ENCODE peak calls at places on chromosome 6, in four cellular contexts. F is WTC11, Z is HepG2, E is K562. H is an unnamed sample.
A peak's percentile ranks its signal among the peaks of the same experiment; 100 is the strongest.

GRCh38 chr6:7914991-7915789 is 4.6 kb upstream of the TXNDC5 start:
- DNase-seq in E (no peak), Z (no peak), F (no peak), H (no peak)

GRCh38 chr6:15914553-15914952 is 214.3 kb upstream of the MYLIP start:
- DNase-seq in F (no peak), Z (no peak), E (no peak), H (no peak)

GRCh38 chr6:82264824-82265223 is 17.3 kb upstream of the IBTK start:
- DNase-seq in E (peak; percentile 20), Z (no peak), F (peak; percentile 44), H (no peak)

GRCh38 chr6:39876826-39877225 is 57.4 kb downstream of the MOCS1 start:
- DNase-seq in F (no peak), Z (no peak), E (no peak), H (no peak)

GRCh38 chr6:22008248-22008836 is 288.5 kb downstream of the PRL start:
- DNase-seq in E (no peak), Z (no peak), F (no peak), H (no peak)

GRCh38 chr6:14518515-14519217 is 401.1 kb downstream of the CD83 start:
- DNase-seq in F (no peak), Z (no peak), E (no peak), H (no peak)

GRCh38 chr6:106125925-106126435 is 39.8 kb downstream of the PRDM1 start:
- DNase-seq in E (peak; percentile 35), Z (no peak), F (no peak), H (no peak)

GRCh38 chr6:107600111-107600510 is 110.2 kb downstream of the SOBP start:
- DNase-seq in E (no peak), F (peak; percentile 53), Z (no peak), H (no peak)

GRCh38 chr6:145643760-145644159 is 91.6 kb downstream of the EPM2A start:
- DNase-seq in F (no peak), E (no peak), Z (no peak), H (no peak)

GRCh38 chr6:83867527-83868161 is 8.2 kb downstream of the CYB5R4 start:
- DNase-seq in E (peak; percentile 14), F (peak; percentile 24), Z (no peak), H (no peak)

GRCh38 chr6:109514946-109515345 is 31.9 kb upstream of the ZBTB24 start:
- DNase-seq in E (no peak), F (no peak), Z (no peak), H (no peak)

GRCh38 chr6:81204741-81205140 is 547.7 kb downstream of the TENT5A start:
- DNase-seq in E (no peak), F (no peak), Z (no peak), H (no peak)
- TF ChIP-seq ELF4 in E (no peak), F (no peak), Z (no peak), H (no peak)

GRCh38 chr6:113301651-113302050 is 555.5 kb upstream of the MARCKS start:
- DNase-seq in E (no peak), F (no peak), Z (no peak), H (no peak)
- TF ChIP-seq ELF4 in E (no peak), F (no peak), Z (no peak), H (no peak)

GRCh38 chr6:167744681-167745659 is 81.7 kb upstream of the AFDN start:
- DNase-seq in F (no peak), E (no peak), Z (no peak), H (no peak)

GRCh38 chr6:167747152-167747427 is 79.6 kb upstream of the AFDN start:
- DNase-seq in E (no peak), Z (no peak), F (no peak), H (no peak)

GRCh38 chr6:167747645-167748044 is 79.1 kb upstream of the AFDN start:
- DNase-seq in Z (no peak), E (no peak), F (no peak), H (no peak)

GRCh38 chr6:167746377-167747151 is 80.1 kb upstream of the AFDN start:
- DNase-seq in F (no peak), E (no peak), Z (no peak), H (no peak)

DNA sequence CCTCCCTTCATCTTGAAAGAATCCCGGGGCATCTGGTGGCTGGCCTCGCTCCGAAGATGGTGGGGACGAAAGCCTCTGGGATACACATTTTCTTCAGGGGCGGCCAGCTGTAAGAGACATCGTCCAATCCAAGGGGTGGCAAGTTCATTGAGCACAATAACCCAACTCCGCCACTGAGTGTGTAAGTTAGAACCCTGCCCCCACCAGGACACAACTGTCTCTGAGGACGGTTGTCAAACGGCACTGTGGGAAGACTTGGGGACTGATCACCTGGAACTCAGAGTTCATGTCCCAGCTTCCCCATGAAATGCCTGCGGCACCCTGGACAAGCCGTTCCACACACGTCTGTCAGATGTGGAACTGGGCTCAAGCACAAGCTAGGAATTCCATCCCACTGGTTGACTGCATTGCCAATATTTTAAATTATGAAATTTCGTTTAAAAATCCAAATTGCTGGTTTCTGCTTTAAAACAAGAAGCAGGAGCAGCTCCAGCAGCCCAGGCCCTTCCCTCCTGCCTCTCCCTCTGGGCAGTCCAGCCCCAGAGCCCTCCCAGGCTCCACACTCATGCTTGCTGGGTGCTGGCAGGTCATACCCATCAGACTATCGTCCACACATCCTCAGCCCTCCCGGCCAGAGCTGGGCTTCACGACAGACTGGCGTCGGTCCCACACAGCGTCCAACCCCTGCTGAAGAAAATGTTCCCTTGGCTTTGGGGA is 80.9 kb upstream of the AFDN start:
- DNase-seq in Z (no peak), F (no peak), E (no peak), H (no peak)
- TF ChIP-seq ELF4 in Z (no peak), F (no peak), E (no peak), H (no peak)

DNA sequence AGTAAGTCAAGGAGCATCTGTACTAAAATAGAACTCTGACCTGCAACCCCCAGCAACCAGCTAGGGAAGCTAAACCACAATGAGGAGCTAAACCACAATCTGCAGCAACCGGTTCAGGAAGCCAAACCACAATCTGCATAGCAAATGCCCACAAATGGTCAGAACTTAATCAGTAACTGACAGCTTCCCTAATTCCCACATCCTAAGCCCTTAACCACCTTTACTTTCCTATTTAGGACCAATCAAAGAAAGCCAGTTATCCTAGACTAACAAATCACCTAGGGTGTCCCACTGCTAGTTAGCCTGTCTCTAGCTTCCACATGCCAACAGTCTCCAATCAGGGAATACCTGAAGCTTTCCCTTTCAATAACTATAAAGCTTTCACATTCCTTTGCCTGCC is 424.6 kb upstream of the PTCHD4 start:
- DNase-seq in E (no peak), F (no peak), Z (no peak), H (no peak)
- TF ChIP-seq ELF4 in E (no peak), F (no peak), Z (no peak), H (no peak)

GRCh38 chr6:167648506-167649278 is 178.0 kb upstream of the AFDN start:
- DNase-seq in Z (no peak), E (no peak), F (no peak), H (no peak)
- TF ChIP-seq ELF4 in Z (no peak), E (no peak), F (no peak), H (no peak)

GRCh38 chr6:37882724-37883413 is 63.3 kb downstream of the ZFAND3 start:
- DNase-seq in F (no peak), Z (peak; percentile 84), E (no peak), H (no peak)
- TF ChIP-seq ELF4 in F (no peak), Z (no peak), E (no peak), H (no peak)

DNA sequence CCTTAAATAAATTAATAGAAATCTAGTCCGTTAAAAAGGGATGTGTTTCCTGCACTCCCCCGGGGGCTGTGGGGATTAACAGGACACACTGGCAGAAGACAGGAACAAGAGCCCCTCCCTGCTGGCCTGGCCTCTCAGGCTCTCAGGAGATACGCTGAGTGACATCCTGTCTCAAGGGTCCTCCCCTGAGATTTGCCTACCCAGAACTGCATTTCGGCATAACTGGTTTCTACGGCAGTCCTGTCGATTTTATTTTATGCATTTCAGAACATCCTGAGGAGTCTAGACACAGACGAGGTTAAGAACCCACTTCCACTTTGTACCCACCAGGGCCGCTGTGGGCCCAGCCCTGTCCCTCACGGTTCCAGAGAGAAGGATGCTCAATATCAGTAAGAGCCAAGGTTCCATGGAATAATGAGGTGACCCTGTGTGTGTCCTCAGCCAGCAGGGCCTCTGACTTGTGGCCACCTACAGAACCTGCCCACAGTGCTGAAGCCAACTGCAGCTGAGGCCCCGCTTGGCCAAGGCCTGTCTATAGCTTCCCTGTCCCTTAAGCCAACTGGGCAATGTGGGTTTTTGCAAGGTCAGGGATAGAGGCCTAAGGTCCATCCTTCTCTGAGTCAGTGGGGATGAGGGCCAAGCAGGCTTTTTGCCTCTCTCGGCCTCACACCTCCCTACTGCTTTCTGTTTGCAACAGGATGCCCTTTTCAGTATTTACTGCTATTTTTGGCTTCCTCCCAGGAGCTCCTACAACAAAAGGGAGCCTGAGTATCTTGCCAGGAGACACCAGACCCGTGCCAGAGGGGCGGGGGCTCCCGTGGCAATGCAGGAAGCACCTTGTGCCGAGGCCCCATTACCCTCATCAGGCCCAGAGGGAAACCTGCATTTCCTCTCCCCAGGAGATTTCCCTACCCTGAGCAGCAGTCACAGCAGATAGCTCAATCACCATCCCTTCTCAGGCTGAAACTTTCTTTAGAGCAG is 14.7 kb downstream of the UQCC2 start:
- DNase-seq in E (no peak), Z (no peak), F (no peak), H (no peak)
- TF ChIP-seq ELF4 in E (no peak), Z (no peak), F (no peak), H (no peak)

GRCh38 chr6:42424906-42425474 is 26.7 kb downstream of the TRERF1 start:
- DNase-seq in F (no peak), E (no peak), Z (peak; percentile 32), H (no peak)

GRCh38 chr6:42420741-42421140 is 31.0 kb downstream of the TRERF1 start:
- DNase-seq in Z (no peak), F (no peak), E (no peak), H (no peak)

GRCh38 chr6:42426191-42426590 is 25.5 kb downstream of the TRERF1 start:
- DNase-seq in F (no peak), Z (no peak), E (no peak), H (no peak)

GRCh38 chr6:42419490-42420280 is 32.0 kb downstream of the TRERF1 start:
- DNase-seq in Z (no peak), F (no peak), E (no peak), H (no peak)

DNA sequence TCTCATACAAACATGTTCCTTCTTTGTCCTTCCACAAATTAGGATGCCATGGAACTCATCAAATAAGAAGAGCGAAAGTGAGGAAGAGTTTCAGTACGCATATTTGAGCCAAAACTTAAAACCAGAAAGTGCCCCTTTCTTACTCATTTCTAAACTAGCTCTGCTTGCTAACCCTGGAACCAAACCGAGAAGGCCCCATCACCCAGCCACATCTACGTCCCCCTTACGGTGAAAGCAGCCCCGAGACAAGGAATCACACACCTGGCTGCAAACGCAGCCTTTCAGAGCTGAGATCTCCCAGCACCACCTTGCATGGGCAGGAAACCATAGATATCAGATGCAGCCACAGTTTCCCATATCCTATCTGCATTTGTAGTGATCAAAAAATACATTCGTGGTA is 28.5 kb downstream of the TRERF1 start:
- DNase-seq in Z (no peak), E (no peak), F (no peak), H (no peak)
- TF ChIP-seq ELF4 in Z (no peak), E (no peak), F (no peak), H (no peak)

GRCh38 chr6:41730531-41731436 is 4.6 kb downstream of the TFEB start:
- DNase-seq in F (no peak), E (no peak), Z (no peak), H (no peak)
- TF ChIP-seq ELF4 in F (no peak), E (no peak), Z (no peak), H (no peak)

H was measured in HEK293T.